ENCODE peak calls at places on chromosomes 4 and X, in ten cellular contexts. One of them, this sample, is unnamed.

GRCh38 chr4:38188631-38189101 is 228.5 kb downstream of the PTTG2 start:
- DNase-seq in dorsolateral prefrontal cortex: no peak
- DNase-seq in AG09309: no peak
- DNase-seq in astrocyte of the spinal cord: no peak
- DNase-seq in GM12878: no peak
- DNase-seq in neuronal stem cell: no peak
- DNase-seq in tibial artery: no peak
- DNase-seq in GM23338: no peak
- DNase-seq in breast epithelium: no peak
- DNase-seq in GM23248: peak
- DNase-seq in this sample: no peak

GRCh38 chr4:110587666-110588285 is 35.1 kb downstream of the PITX2 start:
- DNase-seq in dorsolateral prefrontal cortex: no peak
- DNase-seq in AG09309: no peak
- DNase-seq in astrocyte of the spinal cord: no peak
- DNase-seq in GM12878: no peak
- DNase-seq in neuronal stem cell: no peak
- DNase-seq in tibial artery: no peak
- DNase-seq in GM23338: peak
- DNase-seq in breast epithelium: no peak
- DNase-seq in GM23248: no peak
- DNase-seq in this sample: no peak

GRCh38 chrX:19807414-19807813 is 80.0 kb downstream of the SH3KBP1 start:
- DNase-seq in dorsolateral prefrontal cortex: no peak
- DNase-seq in AG09309: no peak
- DNase-seq in astrocyte of the spinal cord: no peak
- DNase-seq in GM12878: no peak
- DNase-seq in neuronal stem cell: no peak
- DNase-seq in tibial artery: no peak
- DNase-seq in GM23338: no peak
- DNase-seq in breast epithelium: no peak
- DNase-seq in GM23248: no peak
- DNase-seq in this sample: no peak

GRCh38 chr4:149765630-149766029 is 50.0 kb downstream of the IQCM start:
- DNase-seq in dorsolateral prefrontal cortex: no peak
- DNase-seq in AG09309: no peak
- DNase-seq in astrocyte of the spinal cord: peak
- DNase-seq in GM12878: no peak
- DNase-seq in neuronal stem cell: no peak
- DNase-seq in tibial artery: no peak
- DNase-seq in GM23338: no peak
- DNase-seq in breast epithelium: no peak
- DNase-seq in GM23248: peak
- DNase-seq in this sample: no peak

GRCh38 chr4:31370866-31371465 is 650.8 kb downstream of the PCDH7 start:
- DNase-seq in dorsolateral prefrontal cortex: no peak
- DNase-seq in AG09309: no peak
- DNase-seq in astrocyte of the spinal cord: peak
- DNase-seq in GM12878: peak
- DNase-seq in neuronal stem cell: peak
- DNase-seq in tibial artery: no peak
- DNase-seq in GM23338: peak
- DNase-seq in breast epithelium: no peak
- DNase-seq in GM23248: peak
- DNase-seq in this sample: peak

GRCh38 chrX:119236599-119237525 is 777 bp downstream of the PGRMC1 start:
- DNase-seq in dorsolateral prefrontal cortex: peak
- DNase-seq in AG09309: no peak
- DNase-seq in astrocyte of the spinal cord: peak
- DNase-seq in GM12878: no peak
- DNase-seq in neuronal stem cell: no peak
- DNase-seq in tibial artery: peak
- DNase-seq in GM23338: no peak
- DNase-seq in breast epithelium: no peak
- DNase-seq in GM23248: peak
- DNase-seq in this sample: peak

GRCh38 chr4:8319731-8320385 is 50.3 kb downstream of the HTRA3 start:
- DNase-seq in dorsolateral prefrontal cortex: no peak
- DNase-seq in AG09309: no peak
- DNase-seq in astrocyte of the spinal cord: no peak
- DNase-seq in GM12878: no peak
- DNase-seq in neuronal stem cell: no peak
- DNase-seq in tibial artery: no peak
- DNase-seq in GM23338: no peak
- DNase-seq in breast epithelium: no peak
- DNase-seq in GM23248: no peak
- DNase-seq in this sample: no peak

GRCh38 chr4:3836802-3837601 is 70.8 kb downstream of the ADRA2C start:
- DNase-seq in dorsolateral prefrontal cortex: no peak
- DNase-seq in AG09309: no peak
- DNase-seq in astrocyte of the spinal cord: no peak
- DNase-seq in GM12878: no peak
- DNase-seq in neuronal stem cell: peak
- DNase-seq in tibial artery: no peak
- DNase-seq in GM23338: peak
- DNase-seq in breast epithelium: no peak
- DNase-seq in GM23248: peak
- DNase-seq in this sample: no peak

GRCh38 chr4:82560853-82561744 is 689 bp downstream of the TMEM150C start:
- DNase-seq in dorsolateral prefrontal cortex: no peak
- DNase-seq in AG09309: no peak
- DNase-seq in astrocyte of the spinal cord: no peak
- DNase-seq in GM12878: no peak
- DNase-seq in neuronal stem cell: no peak
- DNase-seq in tibial artery: no peak
- DNase-seq in GM23338: peak
- DNase-seq in breast epithelium: no peak
- DNase-seq in GM23248: peak
- DNase-seq in this sample: peak

GRCh38 chr4:140061194-140061593 is 92.8 kb downstream of the MAML3 start:
- DNase-seq in dorsolateral prefrontal cortex: no peak
- DNase-seq in AG09309: no peak
- DNase-seq in astrocyte of the spinal cord: peak
- DNase-seq in GM12878: no peak
- DNase-seq in neuronal stem cell: no peak
- DNase-seq in tibial artery: no peak
- DNase-seq in GM23338: no peak
- DNase-seq in breast epithelium: no peak
- DNase-seq in GM23248: no peak
- DNase-seq in this sample: no peak
- H3K4me3 ChIP-seq in dorsolateral prefrontal cortex: no peak
- H3K4me3 ChIP-seq in AG09309: no peak
- H3K4me3 ChIP-seq in astrocyte of the spinal cord: no peak
- H3K4me3 ChIP-seq in GM12878: no peak
- H3K4me3 ChIP-seq in neuronal stem cell: no peak
- H3K4me3 ChIP-seq in tibial artery: peak
- H3K4me3 ChIP-seq in GM23338: no peak
- H3K4me3 ChIP-seq in breast epithelium: no peak
- H3K4me3 ChIP-seq in GM23248: no peak
- H3K4me3 ChIP-seq in this sample: no peak

GRCh38 chr4:48439988-48440387 is 43.2 kb upstream of the SLC10A4 start:
- DNase-seq in dorsolateral prefrontal cortex: peak
- DNase-seq in AG09309: no peak
- DNase-seq in astrocyte of the spinal cord: no peak
- DNase-seq in GM12878: no peak
- DNase-seq in neuronal stem cell: no peak
- DNase-seq in tibial artery: no peak
- DNase-seq in GM23338: no peak
- DNase-seq in breast epithelium: no peak
- DNase-seq in GM23248: no peak
- DNase-seq in this sample: no peak
- H3K4me3 ChIP-seq in dorsolateral prefrontal cortex: no peak
- H3K4me3 ChIP-seq in AG09309: no peak
- H3K4me3 ChIP-seq in astrocyte of the spinal cord: no peak
- H3K4me3 ChIP-seq in GM12878: no peak
- H3K4me3 ChIP-seq in neuronal stem cell: no peak
- H3K4me3 ChIP-seq in tibial artery: no peak
- H3K4me3 ChIP-seq in GM23338: no peak
- H3K4me3 ChIP-seq in breast epithelium: no peak
- H3K4me3 ChIP-seq in GM23248: no peak
- H3K4me3 ChIP-seq in this sample: no peak

GRCh38 chrX:56228914-56229313 is 3.2 kb upstream of the KLF8 start:
- DNase-seq in dorsolateral prefrontal cortex: no peak
- DNase-seq in AG09309: no peak
- DNase-seq in astrocyte of the spinal cord: no peak
- DNase-seq in GM12878: no peak
- DNase-seq in neuronal stem cell: no peak
- DNase-seq in tibial artery: peak
- DNase-seq in GM23338: peak
- DNase-seq in breast epithelium: no peak
- DNase-seq in GM23248: peak
- DNase-seq in this sample: no peak

GRCh38 chrX:56233682-56234081 is 1.5 kb downstream of the KLF8 start:
- DNase-seq in dorsolateral prefrontal cortex: peak
- DNase-seq in AG09309: no peak
- DNase-seq in astrocyte of the spinal cord: peak
- DNase-seq in GM12878: peak
- DNase-seq in neuronal stem cell: no peak
- DNase-seq in tibial artery: peak
- DNase-seq in GM23338: peak
- DNase-seq in breast epithelium: peak
- DNase-seq in GM23248: peak
- DNase-seq in this sample: peak

GRCh38 chrX:56233100-56233499 is 944 bp downstream of the KLF8 start:
- DNase-seq in dorsolateral prefrontal cortex: no peak
- DNase-seq in AG09309: no peak
- DNase-seq in astrocyte of the spinal cord: no peak
- DNase-seq in GM12878: no peak
- DNase-seq in neuronal stem cell: no peak
- DNase-seq in tibial artery: no peak
- DNase-seq in GM23338: peak
- DNase-seq in breast epithelium: no peak
- DNase-seq in GM23248: peak
- DNase-seq in this sample: peak

GRCh38 chrX:56231706-56232105 is 450 bp upstream of the KLF8 start:
- DNase-seq in dorsolateral prefrontal cortex: no peak
- DNase-seq in AG09309: no peak
- DNase-seq in astrocyte of the spinal cord: no peak
- DNase-seq in GM12878: no peak
- DNase-seq in neuronal stem cell: no peak
- DNase-seq in tibial artery: no peak
- DNase-seq in GM23338: peak
- DNase-seq in breast epithelium: no peak
- DNase-seq in GM23248: no peak
- DNase-seq in this sample: no peak

GRCh38 chrX:56232221-56233082 is at the start of gene KLF8:
- DNase-seq in dorsolateral prefrontal cortex: no peak
- DNase-seq in AG09309: no peak
- DNase-seq in astrocyte of the spinal cord: no peak
- DNase-seq in GM12878: no peak
- DNase-seq in neuronal stem cell: no peak
- DNase-seq in tibial artery: peak
- DNase-seq in GM23338: peak
- DNase-seq in breast epithelium: peak
- DNase-seq in GM23248: peak
- DNase-seq in this sample: peak
- H3K4me3 ChIP-seq in dorsolateral prefrontal cortex: peak
- H3K4me3 ChIP-seq in AG09309: peak
- H3K4me3 ChIP-seq in astrocyte of the spinal cord: peak
- H3K4me3 ChIP-seq in GM12878: peak
- H3K4me3 ChIP-seq in neuronal stem cell: no peak
- H3K4me3 ChIP-seq in tibial artery: peak
- H3K4me3 ChIP-seq in GM23338: peak
- H3K4me3 ChIP-seq in breast epithelium: peak
- H3K4me3 ChIP-seq in GM23248: peak
- H3K4me3 ChIP-seq in this sample: peak

DNA sequence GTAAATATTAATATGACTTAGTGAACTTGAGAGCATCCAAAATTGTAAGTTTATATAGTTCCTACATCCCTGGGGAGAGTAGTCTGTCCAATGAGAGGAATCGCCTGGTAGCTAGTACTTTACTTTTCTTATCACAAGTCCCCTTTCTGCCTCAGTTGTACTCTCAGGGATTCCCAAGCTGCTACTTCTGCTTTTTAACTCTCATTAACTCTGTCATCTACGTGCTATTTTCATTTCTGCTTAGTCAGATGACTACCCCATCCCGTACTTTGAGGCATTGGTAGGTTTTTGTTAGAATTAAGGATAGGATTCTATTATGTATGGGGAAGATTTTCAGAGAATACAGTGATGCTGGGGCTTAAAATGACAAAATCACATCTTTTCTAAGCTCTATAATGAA is 24.7 kb downstream of the RBPJ start:
- DNase-seq in dorsolateral prefrontal cortex: no peak
- DNase-seq in AG09309: no peak
- DNase-seq in astrocyte of the spinal cord: no peak
- DNase-seq in GM12878: no peak
- DNase-seq in neuronal stem cell: no peak
- DNase-seq in tibial artery: no peak
- DNase-seq in GM23338: no peak
- DNase-seq in breast epithelium: no peak
- DNase-seq in GM23248: no peak
- DNase-seq in this sample: no peak
- H3K4me3 ChIP-seq in dorsolateral prefrontal cortex: peak
- H3K4me3 ChIP-seq in AG09309: no peak
- H3K4me3 ChIP-seq in astrocyte of the spinal cord: no peak
- H3K4me3 ChIP-seq in GM12878: no peak
- H3K4me3 ChIP-seq in neuronal stem cell: no peak
- H3K4me3 ChIP-seq in tibial artery: no peak
- H3K4me3 ChIP-seq in GM23338: peak
- H3K4me3 ChIP-seq in breast epithelium: no peak
- H3K4me3 ChIP-seq in GM23248: no peak
- H3K4me3 ChIP-seq in this sample: no peak

GRCh38 chrX:136636121-136636520 is 11.8 kb upstream of the CD40LG start:
- DNase-seq in dorsolateral prefrontal cortex: no peak
- DNase-seq in AG09309: no peak
- DNase-seq in astrocyte of the spinal cord: no peak
- DNase-seq in GM12878: no peak
- DNase-seq in neuronal stem cell: peak
- DNase-seq in tibial artery: no peak
- DNase-seq in GM23338: peak
- DNase-seq in breast epithelium: no peak
- DNase-seq in GM23248: no peak
- DNase-seq in this sample: no peak

GRCh38 chrX:136639506-136640176 is 8.3 kb upstream of the CD40LG start:
- DNase-seq in dorsolateral prefrontal cortex: no peak
- DNase-seq in AG09309: no peak
- DNase-seq in astrocyte of the spinal cord: peak
- DNase-seq in GM12878: no peak
- DNase-seq in neuronal stem cell: no peak
- DNase-seq in tibial artery: no peak
- DNase-seq in GM23338: no peak
- DNase-seq in breast epithelium: no peak
- DNase-seq in GM23248: peak
- DNase-seq in this sample: no peak

GRCh38 chrX:136630881-136631280 is 17.1 kb upstream of the CD40LG start:
- DNase-seq in dorsolateral prefrontal cortex: no peak
- DNase-seq in AG09309: no peak
- DNase-seq in astrocyte of the spinal cord: no peak
- DNase-seq in GM12878: no peak
- DNase-seq in neuronal stem cell: no peak
- DNase-seq in tibial artery: no peak
- DNase-seq in GM23338: no peak
- DNase-seq in breast epithelium: no peak
- DNase-seq in GM23248: no peak
- DNase-seq in this sample: no peak

DNA sequence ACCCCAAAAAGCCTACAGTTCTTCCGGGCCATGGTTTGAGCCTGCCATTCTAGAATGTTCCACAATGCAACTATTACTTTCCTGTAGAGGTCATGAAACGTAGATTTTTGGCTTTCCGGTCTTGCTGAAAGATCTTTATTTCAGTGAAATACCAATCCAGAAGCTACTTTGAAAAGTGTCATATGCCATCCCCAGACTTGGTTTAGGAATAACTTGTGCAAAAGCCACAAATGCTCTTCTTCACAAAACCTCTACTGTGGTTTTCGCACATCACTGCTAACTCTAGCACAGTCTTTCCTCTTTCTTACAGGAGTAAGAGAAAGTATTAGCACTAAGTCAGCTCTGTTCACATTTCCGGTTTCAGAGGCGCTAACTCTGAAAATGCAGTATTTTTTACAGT is 12.7 kb upstream of the CD40LG start:
- DNase-seq in dorsolateral prefrontal cortex: no peak
- DNase-seq in AG09309: no peak
- DNase-seq in astrocyte of the spinal cord: no peak
- DNase-seq in GM12878: peak
- DNase-seq in neuronal stem cell: no peak
- DNase-seq in tibial artery: no peak
- DNase-seq in GM23338: no peak
- DNase-seq in breast epithelium: no peak
- DNase-seq in GM23248: no peak
- DNase-seq in this sample: no peak
- H3K4me3 ChIP-seq in dorsolateral prefrontal cortex: no peak
- H3K4me3 ChIP-seq in AG09309: no peak
- H3K4me3 ChIP-seq in astrocyte of the spinal cord: no peak
- H3K4me3 ChIP-seq in GM12878: no peak
- H3K4me3 ChIP-seq in neuronal stem cell: no peak
- H3K4me3 ChIP-seq in tibial artery: no peak
- H3K4me3 ChIP-seq in GM23338: no peak
- H3K4me3 ChIP-seq in breast epithelium: no peak
- H3K4me3 ChIP-seq in GM23248: no peak
- H3K4me3 ChIP-seq in this sample: no peak

This sample was measured in hepatocyte.